ENCODE peak calls at places on chromosome 10, in eight cellular contexts. One of them, this sample, is unnamed.

GRCh38 chr10:121243899-121244241 is 354.4 kb downstream of the FGFR2 start:
- DNase-seq in adrenal gland: no peak
- DNase-seq in left ventricle myocardium inferior: no peak
- DNase-seq in PC-3: no peak
- DNase-seq in mammary epithelial cell: no peak
- DNase-seq in HCT116: no peak
- DNase-seq in neural progenitor cell: no peak
- DNase-seq in uterus: no peak
- DNase-seq in this sample: no peak

GRCh38 chr10:116973371-116973905 is 31.5 kb downstream of the SHTN1 start:
- DNase-seq in adrenal gland: no peak
- DNase-seq in left ventricle myocardium inferior: no peak
- DNase-seq in PC-3: no peak
- DNase-seq in mammary epithelial cell: peak; percentile 4
- DNase-seq in HCT116: no peak
- DNase-seq in neural progenitor cell: no peak
- DNase-seq in uterus: no peak
- DNase-seq in this sample: no peak

GRCh38 chr10:75335191-75335590 is 66.4 kb downstream of the ZNF503 start:
- DNase-seq in adrenal gland: no peak
- DNase-seq in left ventricle myocardium inferior: no peak
- DNase-seq in PC-3: no peak
- DNase-seq in mammary epithelial cell: no peak
- DNase-seq in HCT116: no peak
- DNase-seq in neural progenitor cell: no peak
- DNase-seq in uterus: no peak
- DNase-seq in this sample: no peak

GRCh38 chr10:5565671-5566581 is 41.2 kb downstream of the CALML3 start:
- DNase-seq in adrenal gland: no peak
- DNase-seq in left ventricle myocardium inferior: peak; percentile 3
- DNase-seq in PC-3: peak; percentile 41
- DNase-seq in mammary epithelial cell: peak; percentile 100
- DNase-seq in HCT116: no peak
- DNase-seq in neural progenitor cell: no peak
- DNase-seq in uterus: peak; percentile 10
- DNase-seq in this sample: peak; percentile 34

GRCh38 chr10:121527690-121528089 is 70.6 kb downstream of the FGFR2 start:
- DNase-seq in adrenal gland: no peak
- DNase-seq in left ventricle myocardium inferior: no peak
- DNase-seq in PC-3: no peak
- DNase-seq in mammary epithelial cell: peak; percentile 48
- DNase-seq in HCT116: no peak
- DNase-seq in neural progenitor cell: peak; percentile 67
- DNase-seq in uterus: peak; percentile 73
- DNase-seq in this sample: no peak

GRCh38 chr10:24360286-24361127 is 151.6 kb downstream of the KIAA1217 start:
- DNase-seq in adrenal gland: peak; percentile 84
- DNase-seq in left ventricle myocardium inferior: peak; percentile 72
- DNase-seq in PC-3: peak; percentile 77
- DNase-seq in mammary epithelial cell: peak; percentile 67
- DNase-seq in HCT116: peak; percentile 47
- DNase-seq in neural progenitor cell: peak; percentile 80
- DNase-seq in uterus: peak; percentile 35
- DNase-seq in this sample: peak; percentile 80

GRCh38 chr10:91462423-91462822 is 52.3 kb downstream of the HECTD2 start:
- DNase-seq in adrenal gland: no peak
- DNase-seq in left ventricle myocardium inferior: no peak
- DNase-seq in PC-3: peak; percentile 60
- DNase-seq in mammary epithelial cell: no peak
- DNase-seq in HCT116: no peak
- DNase-seq in neural progenitor cell: no peak
- DNase-seq in uterus: no peak
- DNase-seq in this sample: no peak

GRCh38 chr10:132186488-132187413 is at the start of gene DPYSL4:
- DNase-seq in adrenal gland: no peak
- DNase-seq in left ventricle myocardium inferior: no peak
- DNase-seq in PC-3: peak; percentile 10
- DNase-seq in mammary epithelial cell: no peak
- DNase-seq in HCT116: no peak
- DNase-seq in neural progenitor cell: peak; percentile 62
- DNase-seq in uterus: no peak
- DNase-seq in this sample: no peak

GRCh38 chr10:77187376-77187999 is 450.1 kb downstream of the KCNMA1 start:
- DNase-seq in adrenal gland: no peak
- DNase-seq in left ventricle myocardium inferior: no peak
- DNase-seq in PC-3: no peak
- DNase-seq in mammary epithelial cell: no peak
- DNase-seq in HCT116: no peak
- DNase-seq in neural progenitor cell: no peak
- DNase-seq in uterus: no peak
- DNase-seq in this sample: no peak

GRCh38 chr10:91185239-91185875 is 35.1 kb upstream of the PCGF5 start:
- DNase-seq in adrenal gland: peak; percentile 77
- DNase-seq in left ventricle myocardium inferior: no peak
- DNase-seq in PC-3: peak; percentile 38
- DNase-seq in mammary epithelial cell: no peak
- DNase-seq in HCT116: peak; percentile 8
- DNase-seq in neural progenitor cell: no peak
- DNase-seq in uterus: no peak
- DNase-seq in this sample: no peak

GRCh38 chr10:64345856-64346255 is 824.7 kb downstream of the REEP3 start:
- DNase-seq in adrenal gland: no peak
- DNase-seq in left ventricle myocardium inferior: no peak
- DNase-seq in PC-3: no peak
- DNase-seq in mammary epithelial cell: no peak
- DNase-seq in HCT116: no peak
- DNase-seq in neural progenitor cell: no peak
- DNase-seq in uterus: no peak
- DNase-seq in this sample: no peak

GRCh38 chr10:85527610-85528317 is 838.8 kb downstream of the GRID1 start:
- DNase-seq in adrenal gland: no peak
- DNase-seq in left ventricle myocardium inferior: no peak
- DNase-seq in PC-3: no peak
- DNase-seq in mammary epithelial cell: peak; percentile 80
- DNase-seq in HCT116: no peak
- DNase-seq in neural progenitor cell: no peak
- DNase-seq in uterus: no peak
- DNase-seq in this sample: no peak

GRCh38 chr10:27072436-27073114 is 27.7 kb downstream of the ANKRD26 start:
- DNase-seq in adrenal gland: no peak
- DNase-seq in left ventricle myocardium inferior: no peak
- DNase-seq in PC-3: no peak
- DNase-seq in mammary epithelial cell: no peak
- DNase-seq in HCT116: no peak
- DNase-seq in neural progenitor cell: peak; percentile 46
- DNase-seq in uterus: no peak
- DNase-seq in this sample: no peak

GRCh38 chr10:92760609-92761008 is 70.9 kb downstream of the HHEX start:
- DNase-seq in adrenal gland: no peak
- DNase-seq in left ventricle myocardium inferior: no peak
- DNase-seq in PC-3: peak; percentile 16
- DNase-seq in mammary epithelial cell: no peak
- DNase-seq in HCT116: no peak
- DNase-seq in neural progenitor cell: no peak
- DNase-seq in uterus: no peak
- DNase-seq in this sample: no peak

GRCh38 chr10:30330512-30331168 is 18.4 kb downstream of the MTPAP start:
- DNase-seq in adrenal gland: no peak
- DNase-seq in left ventricle myocardium inferior: no peak
- DNase-seq in PC-3: no peak
- DNase-seq in mammary epithelial cell: no peak
- DNase-seq in HCT116: no peak
- DNase-seq in neural progenitor cell: no peak
- DNase-seq in uterus: no peak
- DNase-seq in this sample: no peak

GRCh38 chr10:659710-660141 is 29.7 kb downstream of the DIP2C start:
- DNase-seq in adrenal gland: no peak
- DNase-seq in left ventricle myocardium inferior: no peak
- DNase-seq in PC-3: no peak
- DNase-seq in mammary epithelial cell: no peak
- DNase-seq in HCT116: no peak
- DNase-seq in neural progenitor cell: no peak
- DNase-seq in uterus: no peak
- DNase-seq in this sample: no peak

GRCh38 chr10:129466703-129467345 is at the start of gene MGMT:
- DNase-seq in adrenal gland: peak; percentile 93
- DNase-seq in left ventricle myocardium inferior: peak; percentile 97
- DNase-seq in PC-3: peak; percentile 79
- DNase-seq in mammary epithelial cell: peak; percentile 73
- DNase-seq in HCT116: peak; percentile 15
- DNase-seq in neural progenitor cell: peak; percentile 96
- DNase-seq in uterus: peak; percentile 95
- DNase-seq in this sample: peak; percentile 99

GRCh38 chr10:44923611-44924010 is 12.5 kb downstream of the TMEM72 start:
- DNase-seq in adrenal gland: no peak
- DNase-seq in left ventricle myocardium inferior: no peak
- DNase-seq in PC-3: no peak
- DNase-seq in mammary epithelial cell: no peak
- DNase-seq in HCT116: no peak
- DNase-seq in neural progenitor cell: no peak
- DNase-seq in uterus: no peak
- DNase-seq in this sample: no peak
- H3K4me3 ChIP-seq in adrenal gland: no peak overlapping the region
- H3K4me3 ChIP-seq in left ventricle myocardium inferior: no peak overlapping the region
- H3K4me3 ChIP-seq in PC-3: no peak overlapping the region
- H3K4me3 ChIP-seq in mammary epithelial cell: no peak overlapping the region
- H3K4me3 ChIP-seq in HCT116: no peak overlapping the region
- H3K4me3 ChIP-seq in neural progenitor cell: no peak overlapping the region
- H3K4me3 ChIP-seq in uterus: no peak overlapping the region
- H3K4me3 ChIP-seq in this sample: no peak overlapping the region

GRCh38 chr10:101493782-101494281 is 94.2 kb downstream of the POLL start:
- DNase-seq in adrenal gland: no peak
- DNase-seq in left ventricle myocardium inferior: no peak
- DNase-seq in PC-3: no peak
- DNase-seq in mammary epithelial cell: no peak
- DNase-seq in HCT116: no peak
- DNase-seq in neural progenitor cell: no peak
- DNase-seq in uterus: no peak
- DNase-seq in this sample: no peak
- H3K4me1 ChIP-seq in adrenal gland: no peaks in the 10 kb centered on the region
- H3K4me1 ChIP-seq in left ventricle myocardium inferior: peaks cover 13% of the 10 kb centered on the region
- H3K4me1 ChIP-seq in PC-3: peaks cover 4% of the 10 kb centered on the region
- H3K4me1 ChIP-seq in mammary epithelial cell: no peaks in the 10 kb centered on the region
- H3K4me1 ChIP-seq in HCT116: no peaks in the 10 kb centered on the region
- H3K4me1 ChIP-seq in neural progenitor cell: peaks cover 15% of the 10 kb centered on the region
- H3K4me1 ChIP-seq in uterus: no peaks in the 10 kb centered on the region
- H3K4me1 ChIP-seq in this sample: no peaks in the 10 kb centered on the region

GRCh38 chr10:44879531-44879899 is 31.6 kb upstream of the TMEM72 start:
- DNase-seq in adrenal gland: no peak
- DNase-seq in left ventricle myocardium inferior: no peak
- DNase-seq in PC-3: no peak
- DNase-seq in mammary epithelial cell: no peak
- DNase-seq in HCT116: no peak
- DNase-seq in neural progenitor cell: no peak
- DNase-seq in uterus: no peak
- DNase-seq in this sample: no peak

GRCh38 chr10:44878704-44879530 is 32.2 kb upstream of the TMEM72 start:
- DNase-seq in adrenal gland: peak; percentile 89
- DNase-seq in left ventricle myocardium inferior: peak; percentile 88
- DNase-seq in PC-3: peak; percentile 28
- DNase-seq in mammary epithelial cell: peak; percentile 66
- DNase-seq in HCT116: no peak
- DNase-seq in neural progenitor cell: peak; percentile 95
- DNase-seq in uterus: peak; percentile 90
- DNase-seq in this sample: peak; percentile 84

GRCh38 chr10:44873156-44873555 is 38.0 kb upstream of the TMEM72 start:
- DNase-seq in adrenal gland: no peak
- DNase-seq in left ventricle myocardium inferior: no peak
- DNase-seq in PC-3: no peak
- DNase-seq in mammary epithelial cell: no peak
- DNase-seq in HCT116: no peak
- DNase-seq in neural progenitor cell: no peak
- DNase-seq in uterus: no peak
- DNase-seq in this sample: no peak

GRCh38 chr10:44874176-44874575 is 37.0 kb upstream of the TMEM72 start:
- DNase-seq in adrenal gland: peak; percentile 61
- DNase-seq in left ventricle myocardium inferior: peak; percentile 42
- DNase-seq in PC-3: no peak
- DNase-seq in mammary epithelial cell: no peak
- DNase-seq in HCT116: no peak
- DNase-seq in neural progenitor cell: no peak
- DNase-seq in uterus: no peak
- DNase-seq in this sample: no peak
- H3K27ac ChIP-seq in adrenal gland: no peak overlapping the region
- H3K27ac ChIP-seq in left ventricle myocardium inferior: peak overlapping the region; percentile 24
- H3K27ac ChIP-seq in PC-3: no peak overlapping the region
- H3K27ac ChIP-seq in mammary epithelial cell: no peak overlapping the region
- H3K27ac ChIP-seq in HCT116: no peak overlapping the region
- H3K27ac ChIP-seq in neural progenitor cell: no peak overlapping the region
- H3K27ac ChIP-seq in uterus: no peak overlapping the region
- H3K27ac ChIP-seq in this sample: no peak overlapping the region

GRCh38 chr10:7707858-7708622 is 4.9 kb downstream of the ITIH2 start:
- DNase-seq in adrenal gland: no peak
- DNase-seq in left ventricle myocardium inferior: no peak
- DNase-seq in PC-3: no peak
- DNase-seq in mammary epithelial cell: no peak
- DNase-seq in HCT116: no peak
- DNase-seq in neural progenitor cell: no peak
- DNase-seq in uterus: no peak
- DNase-seq in this sample: no peak
- H3K4me3 ChIP-seq in adrenal gland: no peak overlapping the region
- H3K4me3 ChIP-seq in left ventricle myocardium inferior: no peak overlapping the region
- H3K4me3 ChIP-seq in PC-3: no peak overlapping the region
- H3K4me3 ChIP-seq in mammary epithelial cell: no peak overlapping the region
- H3K4me3 ChIP-seq in HCT116: no peak overlapping the region
- H3K4me3 ChIP-seq in neural progenitor cell: no peak overlapping the region
- H3K4me3 ChIP-seq in uterus: no peak overlapping the region
- H3K4me3 ChIP-seq in this sample: no peak overlapping the region

GRCh38 chr10:103397191-103397825 is 882 bp downstream of the PDCD11 start:
- DNase-seq in adrenal gland: peak; percentile 25
- DNase-seq in left ventricle myocardium inferior: no peak
- DNase-seq in PC-3: no peak
- DNase-seq in mammary epithelial cell: peak; percentile 36
- DNase-seq in HCT116: no peak
- DNase-seq in neural progenitor cell: no peak
- DNase-seq in uterus: no peak
- DNase-seq in this sample: no peak
- H3K4me1 ChIP-seq in adrenal gland: peaks cover 20% of the 10 kb centered on the region
- H3K4me1 ChIP-seq in left ventricle myocardium inferior: peaks cover 56% of the 10 kb centered on the region
- H3K4me1 ChIP-seq in PC-3: peaks cover 30% of the 10 kb centered on the region
- H3K4me1 ChIP-seq in mammary epithelial cell: peaks cover 9% of the 10 kb centered on the region
- H3K4me1 ChIP-seq in HCT116: peaks cover 13% of the 10 kb centered on the region
- H3K4me1 ChIP-seq in neural progenitor cell: peaks cover 23% of the 10 kb centered on the region
- H3K4me1 ChIP-seq in uterus: peaks cover 13% of the 10 kb centered on the region
- H3K4me1 ChIP-seq in this sample: peaks cover 27% of the 10 kb centered on the region

This sample was measured in Peyer's patch.